ENCODE peak calls at places on chromosome X, in seven cellular contexts. M is lower lobe of right lung; J is endodermal cell; T is colonic mucosa; X is CD4-positive, alpha-beta T cell; D is SJCRH30; G is small intestine. B is an unnamed sample.

GRCh38 chrX:154486052-154486395 is 391 bp downstream of the UBL4A start:
- DNase-seq in M (no peak), X (peak; percentile 38), T (peak; percentile 33), G (peak; percentile 36), D (peak; percentile 24), J (peak; percentile 54), B (no peak)

GRCh38 chrX:131778269-131779218 is 234.7 kb downstream of the OR13H1 start:
- DNase-seq in G (no peak), T (peak; percentile 88), X (no peak), M (no peak), J (no peak), D (no peak), B (no peak)

GRCh38 chrX:129534816-129535578 is 5.1 kb upstream of the OCRL start:
- DNase-seq in T (no peak), D (no peak), J (no peak), X (no peak), G (no peak), M (no peak), B (no peak)

GRCh38 chrX:9207142-9207541 is 173.2 kb upstream of the FAM9B start:
- DNase-seq in T (no peak), J (no peak), M (no peak), X (no peak), D (no peak), G (no peak), B (no peak)

GRCh38 chrX:42384956-42385355 is 393.0 kb downstream of the PPP1R2C start:
- DNase-seq in J (no peak), M (no peak), D (no peak), T (no peak), X (no peak), G (no peak), B (no peak)

GRCh38 chrX:129556806-129557315 is 16.8 kb downstream of the OCRL start:
- DNase-seq in G (no peak), J (no peak), T (no peak), D (no peak), X (no peak), M (no peak), B (no peak)

GRCh38 chrX:18677140-18677834 is 5.4 kb upstream of the RS1 start:
- DNase-seq in X (no peak), M (no peak), G (no peak), T (no peak), J (no peak), D (no peak), B (no peak)

GRCh38 chrX:3638280-3638873 is 75.1 kb downstream of the PRKX start:
- DNase-seq in G (peak; percentile 38), M (no peak), X (peak; percentile 32), T (peak; percentile 57), D (peak; percentile 29), J (peak; percentile 81), B (peak; percentile 75)

GRCh38 chrX:10988653-10989052 is 122.5 kb upstream of the HCCS start:
- DNase-seq in M (no peak), D (no peak), J (no peak), G (no peak), T (no peak), X (no peak), B (no peak)

GRCh38 chrX:42678133-42678532 is 99.8 kb downstream of the PPP1R2C start:
- DNase-seq in G (peak; percentile 35), X (no peak), T (no peak), D (no peak), J (no peak), M (no peak), B (no peak)

GRCh38 chrX:131854586-131854985 is 168.5 kb upstream of the STK26 start:
- DNase-seq in J (no peak), G (no peak), D (no peak), M (no peak), X (no peak), T (no peak), B (no peak)

GRCh38 chrX:54540289-54540688 is 10.3 kb downstream of the GNL3L start:
- DNase-seq in D (no peak), M (no peak), X (no peak), T (no peak), G (no peak), J (no peak), B (no peak)

GRCh38 chrX:55161581-55161980 is 58.6 kb upstream of the PAGE5 start:
- DNase-seq in D (peak; percentile 11), X (no peak), M (no peak), G (no peak), J (peak; percentile 56), T (no peak), B (peak; percentile 51)

GRCh38 chrX:38271154-38271716 is 50.6 kb upstream of the SRPX start:
- DNase-seq in M (no peak), D (no peak), X (no peak), G (no peak), J (no peak), T (no peak), B (no peak)

GRCh38 chrX:20217279-20217678 is 49.4 kb downstream of the RPS6KA3 start:
- DNase-seq in D (no peak), T (no peak), M (no peak), J (no peak), X (no peak), G (peak; percentile 23), B (no peak)

GRCh38 chrX:118495958-118496762 is 545 bp downstream of the DOCK11 start:
- DNase-seq in J (peak; percentile 66), G (peak; percentile 56), T (peak; percentile 71), X (peak; percentile 76), M (peak; percentile 81), D (peak; percentile 30), B (peak; percentile 61)

GRCh38 chrX:150648296-150648940 is 44.8 kb upstream of the MTMR1 start:
- DNase-seq in G (no peak), X (no peak), T (no peak), J (no peak), D (no peak), M (no peak), B (no peak)

GRCh38 chrX:10756365-10756915 is 136.1 kb upstream of the MID1 start:
- DNase-seq in T (no peak), M (no peak), D (peak; percentile 74), G (no peak), J (no peak), X (no peak), B (no peak)

GRCh38 chrX:20240201-20240600 is 26.5 kb downstream of the RPS6KA3 start:
- DNase-seq in M (no peak), G (no peak), D (no peak), T (no peak), X (no peak), J (no peak), B (no peak)

GRCh38 chrX:41245641-41246040 is 88.3 kb upstream of the DDX3X start:
- DNase-seq in T (no peak), X (no peak), J (no peak), D (no peak), G (no peak), M (no peak), B (no peak)

GRCh38 chrX:50801135-50801534 is 12.9 kb downstream of the SHROOM4 start:
- DNase-seq in J (no peak), G (no peak), D (no peak), X (no peak), M (no peak), T (peak; percentile 29), B (no peak)

GRCh38 chrX:9390121-9390520 is 74.7 kb upstream of the TBL1X start:
- DNase-seq in M (no peak), D (no peak), J (no peak), X (no peak), G (no peak), T (no peak), B (no peak)

GRCh38 chrX:46844913-46845312 is 8.1 kb downstream of the RP2 start:
- DNase-seq in J (no peak), G (no peak), X (no peak), T (no peak), D (no peak), M (no peak), B (no peak)

GRCh38 chrX:140229187-140229586 is 263.9 kb upstream of the CXorf66 start:
- DNase-seq in M (no peak), D (no peak), X (no peak), J (peak; percentile 42), G (no peak), T (no peak), B (no peak)
- H3K27ac ChIP-seq in M (no peak overlapping the region), D (no peak overlapping the region), X (no peak overlapping the region), J (no peak overlapping the region), G (no peak overlapping the region), T (no peak overlapping the region), B (no peak overlapping the region)

GRCh38 chrX:31071725-31072124 is at the start of gene FTHL17:
- DNase-seq in D (no peak), G (no peak), X (no peak), M (no peak), T (no peak), J (no peak), B (no peak)

GRCh38 chrX:31070057-31070468 is 1.8 kb downstream of the FTHL17 start:
- DNase-seq in T (no peak), J (no peak), X (no peak), G (no peak), M (no peak), D (no peak), B (no peak)

GRCh38 chrX:31071262-31071661 is 579 bp downstream of the FTHL17 start:
- DNase-seq in D (no peak), G (no peak), M (no peak), J (no peak), T (no peak), X (no peak), B (no peak)

GRCh38 chrX:31074522-31074921 is 2.7 kb upstream of the FTHL17 start:
- DNase-seq in J (no peak), D (no peak), M (no peak), X (no peak), G (no peak), T (no peak), B (no peak)
- H3K27ac ChIP-seq in J (no peak overlapping the region), D (no peak overlapping the region), M (no peak overlapping the region), X (no peak overlapping the region), G (no peak overlapping the region), T (no peak overlapping the region), B (no peak overlapping the region)

GRCh38 chrX:16606142-16606720 is 43.7 kb upstream of the S100G start:
- DNase-seq in G (no peak), M (no peak), J (no peak), D (no peak), T (no peak), X (no peak), B (no peak)
- H3K27ac ChIP-seq in G (no peak overlapping the region), M (no peak overlapping the region), J (no peak overlapping the region), D (peak overlapping the region; percentile 68), T (no peak overlapping the region), X (no peak overlapping the region), B (no peak overlapping the region)

GRCh38 chrX:24024819-24025740 is 1.9 kb downstream of the KLHL15 start:
- DNase-seq in M (peak; percentile 90), G (peak; percentile 72), X (peak; percentile 75), J (peak; percentile 92), T (peak; percentile 86), D (peak; percentile 91), B (peak; percentile 91)

GRCh38 chrX:24026403-24026801 is 584 bp downstream of the KLHL15 start:
- DNase-seq in G (peak; percentile 2), D (peak; percentile 9), T (no peak), X (no peak), M (no peak), J (peak; percentile 66), B (peak; percentile 23)

GRCh38 chrX:24025741-24026402 is 1.1 kb downstream of the KLHL15 start:
- DNase-seq in T (peak; percentile 25), D (no peak), M (no peak), G (peak; percentile 45), J (no peak), X (no peak), B (no peak)

GRCh38 chrX:24023538-24023937 is 3.4 kb downstream of the KLHL15 start:
- DNase-seq in J (no peak), T (no peak), X (no peak), D (no peak), G (no peak), M (no peak), B (no peak)

GRCh38 chrX:24023972-24024664 is 2.9 kb downstream of the KLHL15 start:
- DNase-seq in J (no peak), M (no peak), G (peak; percentile 15), X (no peak), T (no peak), D (no peak), B (peak; percentile 28)
- H3K27ac ChIP-seq in J (peak overlapping the region; percentile 76), M (peak overlapping the region; percentile 95), G (no peak overlapping the region), X (no peak overlapping the region), T (peak overlapping the region; percentile 87), D (peak overlapping the region; percentile 95), B (no peak overlapping the region)

B was measured in neural progenitor cell.